ENCODE peak calls at places on chromosomes 16 and 17, in ten cellular contexts. K is uterus; M is Caki2; B is hippocampal formation; V is retina; Z is stimulated activated naive CD4-positive, alpha-beta T cell; X is GM12891; Y is germinal center; F is GM23338; G is caudate nucleus. A is an unnamed sample.

GRCh38 chr16:3861808-3862451 is 18.6 kb downstream of the CREBBP start:
- DNase-seq in K (no peak), M (peak; percentile 20), B (no peak), V (peak; percentile 23), Z (no peak), X (no peak), Y (no peak), F (no peak), G (no peak), A (no peak)

GRCh38 chr17:44315760-44316731 is 7.6 kb downstream of the RUNDC3A start:
- DNase-seq in K (no peak), M (no peak), B (no peak), V (no peak), Z (no peak), X (no peak), Y (no peak), F (peak; percentile 98), G (no peak), A (no peak)

GRCh38 chr17:13888043-13888442 is 181.3 kb upstream of the COX10 start:
- DNase-seq in K (no peak), M (no peak), B (no peak), V (no peak), Z (no peak), X (no peak), Y (no peak), F (no peak), G (no peak), A (peak; percentile 11)

GRCh38 chr16:4813251-4814003 is 11.0 kb upstream of the ROGDI start:
- DNase-seq in K (no peak), M (no peak), B (no peak), V (no peak), Z (no peak), X (no peak), Y (no peak), F (no peak), G (no peak), A (no peak)

GRCh38 chr16:70795513-70795912 is 5.4 kb downstream of the VAC14 start:
- DNase-seq in K (no peak), M (no peak), B (no peak), V (no peak), Z (no peak), X (no peak), Y (no peak), F (no peak), G (no peak), A (no peak)

GRCh38 chr17:2400474-2400866 is 390 bp downstream of the MNT start:
- DNase-seq in K (peak; percentile 56), M (peak; percentile 56), B (no peak), V (peak; percentile 77), Z (peak; percentile 62), X (no peak), Y (peak; percentile 61), F (peak; percentile 83), G (peak; percentile 59), A (no peak)

GRCh38 chr17:4393806-4394205 is 27.3 kb upstream of the UBE2G1 start:
- DNase-seq in K (no peak), M (no peak), B (no peak), V (no peak), Z (no peak), X (no peak), Y (peak; percentile 18), F (no peak), G (no peak), A (no peak)

GRCh38 chr16:89330177-89330856 is 112.8 kb downstream of the ZNF778 start:
- DNase-seq in K (no peak), M (peak; percentile 80), B (no peak), V (no peak), Z (peak; percentile 55), X (no peak), Y (no peak), F (peak; percentile 60), G (no peak), A (peak; percentile 64)

GRCh38 chr17:48542114-48542955 is 2.6 kb downstream of the HOXB2 start:
- DNase-seq in K (no peak), M (no peak), B (no peak), V (peak; percentile 70), Z (peak; percentile 45), X (no peak), Y (no peak), F (peak; percentile 35), G (no peak), A (no peak)

GRCh38 chr16:85781685-85782370 is 17.5 kb downstream of the EMC8 start:
- DNase-seq in K (peak; percentile 27), M (no peak), B (peak; percentile 14), V (no peak), Z (no peak), X (no peak), Y (no peak), F (no peak), G (peak; percentile 45), A (no peak)

GRCh38 chr16:52573365-52574104 is 26.6 kb upstream of the TOX3 start:
- DNase-seq in K (no peak), M (peak; percentile 65), B (no peak), V (no peak), Z (no peak), X (no peak), Y (no peak), F (no peak), G (no peak), A (no peak)

GRCh38 chr17:70563301-70563820 is 394.0 kb downstream of the KCNJ2 start:
- DNase-seq in K (no peak), M (peak; percentile 14), B (no peak), V (no peak), Z (no peak), X (no peak), Y (no peak), F (no peak), G (no peak), A (peak; percentile 80)

GRCh38 chr16:55473584-55473983 is 5.4 kb upstream of the MMP2 start:
- DNase-seq in K (no peak), M (no peak), B (no peak), V (no peak), Z (no peak), X (no peak), Y (no peak), F (no peak), G (no peak), A (no peak)

GRCh38 chr16:2209258-2210008 is 1.2 kb downstream of the BRICD5 start:
- DNase-seq in K (no peak), M (no peak), B (no peak), V (no peak), Z (no peak), X (no peak), Y (no peak), F (no peak), G (no peak), A (no peak)

GRCh38 chr17:80931421-80932265 is 60.0 kb upstream of the CHMP6 start:
- DNase-seq in K (no peak), M (no peak), B (no peak), V (peak; percentile 78), Z (no peak), X (no peak), Y (no peak), F (peak; percentile 86), G (no peak), A (peak; percentile 69)

GRCh38 chr17:7587420-7587786 is 2.5 kb downstream of the SOX15 start:
- DNase-seq in K (no peak), M (no peak), B (no peak), V (no peak), Z (no peak), X (no peak), Y (no peak), F (no peak), G (no peak), A (no peak)

GRCh38 chr16:81480856-81481821 is 36.5 kb downstream of the CMIP start:
- DNase-seq in K (no peak), M (peak; percentile 72), B (peak; percentile 28), V (peak; percentile 36), Z (no peak), X (peak; percentile 89), Y (peak; percentile 85), F (no peak), G (no peak), A (peak; percentile 4)

GRCh38 chr16:54270711-54271110 is 15.9 kb downstream of the IRX3 start:
- DNase-seq in K (no peak), M (no peak), B (no peak), V (no peak), Z (no peak), X (no peak), Y (no peak), F (no peak), G (no peak), A (no peak)

GRCh38 chr16:1125471-1125870 is 27.4 kb upstream of the CACNA1H start:
- DNase-seq in K (no peak), M (peak; percentile 86), B (peak; percentile 29), V (peak; percentile 84), Z (peak; percentile 15), X (peak; percentile 63), Y (no peak), F (no peak), G (peak; percentile 58), A (peak; percentile 93)

GRCh38 chr17:40564195-40564882 is 933 bp downstream of the CCR7 start:
- DNase-seq in K (no peak), M (no peak), B (no peak), V (no peak), Z (peak; percentile 59), X (no peak), Y (peak; percentile 1), F (no peak), G (no peak), A (no peak)

GRCh38 chr16:51168755-51169154 is 17.7 kb upstream of the SALL1 start:
- DNase-seq in K (no peak), M (no peak), B (no peak), V (no peak), Z (no peak), X (no peak), Y (no peak), F (no peak), G (no peak), A (no peak)

GRCh38 chr16:85554114-85554790 is 58.9 kb upstream of the GSE1 start:
- DNase-seq in K (peak; percentile 66), M (peak; percentile 82), B (peak; percentile 46), V (peak; percentile 83), Z (peak; percentile 50), X (peak; percentile 88), Y (peak; percentile 75), F (peak; percentile 61), G (peak; percentile 58), A (peak; percentile 82)

GRCh38 chr16:52545157-52545543 is 1.8 kb downstream of the TOX3 start:
- DNase-seq in K (no peak), M (no peak), B (no peak), V (peak; percentile 54), Z (no peak), X (no peak), Y (no peak), F (peak; percentile 22), G (no peak), A (no peak)

GRCh38 chr16:11181242-11181888 is 74.6 kb downstream of the SOCS1 start:
- DNase-seq in K (no peak), M (no peak), B (no peak), V (no peak), Z (no peak), X (no peak), Y (no peak), F (no peak), G (no peak), A (no peak)

GRCh38 chr16:86224126-86224525 is 286.2 kb upstream of the FOXF1 start:
- DNase-seq in K (no peak), M (no peak), B (no peak), V (no peak), Z (no peak), X (no peak), Y (no peak), F (no peak), G (no peak), A (no peak)

GRCh38 chr16:54248863-54249710 is 37.5 kb downstream of the IRX3 start:
- DNase-seq in K (no peak), M (no peak), B (no peak), V (peak; percentile 48), Z (no peak), X (no peak), Y (no peak), F (no peak), G (no peak), A (no peak)

GRCh38 chr17:49861150-49861884 is 13.4 kb upstream of the TAC4 start:
- DNase-seq in K (peak; percentile 40), M (peak; percentile 49), B (peak; percentile 23), V (peak; percentile 65), Z (peak; percentile 47), X (peak; percentile 75), Y (peak; percentile 75), F (peak; percentile 68), G (peak; percentile 14), A (peak; percentile 55)

GRCh38 chr16:2603165-2604015 is 65.6 kb downstream of the PDPK1 start:
- DNase-seq in K (peak; percentile 95), M (peak; percentile 97), B (peak; percentile 88), V (peak; percentile 96), Z (peak; percentile 45), X (peak; percentile 99), Y (peak; percentile 78), F (peak; percentile 99), G (peak; percentile 92), A (peak; percentile 97)

A was measured in NCI-H1417.